ENCODE peak calls at places on chromosomes 4 and X, in ten cellular contexts. T, Z, W, Y, B, O, H, S, R and G are unnamed samples.

GRCh38 chr4:24428850-24429249 is 155.5 kb downstream of the DHX15 start:
- DNase-seq in T (no peak), Z (no peak), W (no peak), Y (no peak), B (no peak), O (no peak), H (no peak), S (no peak), R (no peak), G (no peak)

GRCh38 chr4:25654031-25654970 is 1.4 kb upstream of the SLC34A2 start:
- DNase-seq in T (no peak), Z (no peak), W (no peak), Y (peak), B (no peak), O (no peak), H (peak), S (no peak), R (no peak), G (no peak)

GRCh38 chr4:61541474-61541873 is 341.3 kb downstream of the ADGRL3 start:
- DNase-seq in T (no peak), Z (peak), W (no peak), Y (no peak), B (no peak), O (no peak), H (no peak), S (no peak), R (no peak), G (no peak)

GRCh38 chrX:43655151-43655676 is 885 bp upstream of the MAOA start:
- DNase-seq in T (peak), Z (peak), W (no peak), Y (peak), B (peak), O (peak), H (peak), S (peak), R (peak), G (no peak)

GRCh38 chrX:66200855-66201795 is 37.1 kb downstream of the HEPH start:
- DNase-seq in T (peak), Z (peak), W (no peak), Y (no peak), B (no peak), O (no peak), H (no peak), S (no peak), R (no peak), G (no peak)

GRCh38 chr4:1864076-1865008 is 6.9 kb upstream of the NSD2 start:
- DNase-seq in T (no peak), Z (peak), W (no peak), Y (no peak), B (no peak), O (no peak), H (no peak), S (no peak), R (no peak), G (no peak)

GRCh38 chr4:79852305-79852730 is 220.7 kb downstream of the ANTXR2 start:
- DNase-seq in T (no peak), Z (peak), W (peak), Y (peak), B (no peak), O (peak), H (peak), S (no peak), R (peak), G (no peak)

GRCh38 chr4:10100734-10101216 is 15.8 kb downstream of the WDR1 start:
- DNase-seq in T (no peak), Z (no peak), W (no peak), Y (no peak), B (no peak), O (peak), H (peak), S (no peak), R (no peak), G (peak)

GRCh38 chrX:139708067-139708466 is at the start of gene MCF2:
- DNase-seq in T (no peak), Z (no peak), W (no peak), Y (no peak), B (no peak), O (no peak), H (no peak), S (no peak), R (no peak), G (no peak)

GRCh38 chr4:113635739-113636437 is 125.7 kb downstream of the CAMK2D start:
- DNase-seq in T (no peak), Z (no peak), W (peak), Y (no peak), B (no peak), O (no peak), H (no peak), S (no peak), R (peak), G (no peak)

GRCh38 chrX:6228720-6229119 is at the start of gene NLGN4X:
- DNase-seq in T (no peak), Z (no peak), W (no peak), Y (no peak), B (no peak), O (no peak), H (no peak), S (no peak), R (no peak), G (no peak)

GRCh38 chrX:39873111-39873510 is 224.6 kb downstream of the BCOR start:
- DNase-seq in T (no peak), Z (no peak), W (no peak), Y (no peak), B (no peak), O (no peak), H (no peak), S (no peak), R (no peak), G (no peak)

GRCh38 chr4:139909036-139909435 is 243.4 kb downstream of the MGST2 start:
- DNase-seq in T (no peak), Z (no peak), W (no peak), Y (no peak), B (no peak), O (no peak), H (no peak), S (no peak), R (no peak), G (no peak)

GRCh38 chr4:76947369-76947768 is 2.2 kb upstream of the SEPTIN11 start:
- DNase-seq in T (no peak), Z (no peak), W (no peak), Y (no peak), B (no peak), O (peak), H (no peak), S (no peak), R (no peak), G (no peak)

DNA sequence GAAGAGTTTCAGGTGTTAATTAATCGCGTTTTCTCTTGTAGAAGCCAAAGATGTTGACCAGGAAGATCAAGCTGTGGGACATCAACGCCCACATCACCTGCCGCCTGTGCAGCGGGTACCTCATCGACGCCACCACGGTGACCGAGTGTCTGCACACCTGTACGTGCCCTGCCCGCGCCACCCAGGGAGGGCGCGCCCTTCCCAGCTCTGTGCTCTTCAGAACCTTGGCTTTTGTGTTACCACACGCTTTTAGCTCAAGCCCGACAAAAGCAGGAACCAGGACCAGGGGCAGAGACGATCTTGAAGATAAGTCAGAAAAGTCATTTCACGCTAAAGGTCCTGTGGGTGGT is 28.0 kb downstream of the PCGF3 start:
- DNase-seq in T (no peak), Z (no peak), W (no peak), Y (no peak), B (no peak), O (no peak), H (no peak), S (no peak), R (no peak), G (no peak)
- TF ChIP-seq CTCF in T (no peak), Z (no peak), W (no peak), Y (no peak), B (no peak), O (no peak), H (no peak), S (no peak), R (no peak), G (no peak)

GRCh38 chr4:112516401-112517066 is 554 bp upstream of the NEUROG2 start:
- DNase-seq in T (peak), Z (no peak), W (no peak), Y (no peak), B (no peak), O (no peak), H (no peak), S (no peak), R (peak), G (no peak)
- H3K4me3 ChIP-seq in T (peak), Z (no peak), W (no peak), Y (no peak), B (peak), O (peak), H (peak), S (peak), R (peak), G (peak)

DNA sequence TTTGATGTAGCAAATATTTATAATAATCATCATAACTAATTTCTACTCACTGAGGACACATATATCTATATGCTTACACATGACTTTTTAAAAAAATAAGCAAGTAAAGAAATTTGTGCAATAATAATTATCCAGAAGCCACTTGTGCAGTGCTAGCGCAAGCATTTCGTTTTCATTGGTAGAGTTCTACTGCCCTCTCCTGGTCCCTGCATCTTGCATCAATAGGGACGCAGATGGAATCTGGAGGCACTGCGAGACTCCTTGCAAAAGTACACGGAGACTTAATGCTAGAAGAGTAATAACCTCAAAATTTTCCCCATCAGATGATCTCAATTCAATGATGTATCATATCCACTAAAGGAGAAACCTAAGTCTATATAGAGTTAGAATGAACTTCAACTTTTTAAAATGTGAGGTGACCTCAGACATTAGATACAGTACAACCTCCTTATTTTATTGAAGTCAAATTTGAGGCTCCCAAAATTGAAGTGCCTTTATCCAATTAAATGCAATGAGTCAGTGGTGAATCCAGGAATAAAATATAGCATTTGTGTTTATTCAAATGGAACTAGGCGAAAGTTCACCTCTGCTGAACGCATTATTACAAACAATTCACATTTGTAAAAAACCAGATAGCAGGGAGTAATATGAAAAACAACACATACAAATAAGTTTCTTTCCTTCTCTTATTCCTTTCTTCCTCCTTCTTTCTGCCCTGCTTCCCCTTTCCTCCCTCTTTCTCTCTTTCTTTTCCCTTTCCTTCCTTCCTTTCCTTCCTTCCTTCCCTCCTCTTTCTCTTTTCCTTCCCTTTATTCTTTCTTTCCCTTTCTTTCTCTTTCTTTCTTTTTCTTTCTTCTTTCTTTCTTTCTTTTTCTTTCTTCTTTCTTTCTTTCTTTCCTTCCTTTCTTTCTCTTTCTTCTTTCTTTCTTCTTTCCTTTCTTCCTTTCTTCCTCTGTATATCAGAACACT is 450.0 kb downstream of the ANKRD50 start:
- DNase-seq in T (peak), Z (peak), W (peak), Y (peak), B (no peak), O (peak), H (peak), S (peak), R (peak), G (peak)
- TF ChIP-seq CTCF in T (peak), Z (peak), W (peak), Y (peak), B (peak), O (peak), H (peak), S (peak), R (peak), G (peak)

GRCh38 chrX:9676738-9677097 is 88.9 kb downstream of the GPR143 start:
- DNase-seq in T (no peak), Z (no peak), W (no peak), Y (no peak), B (no peak), O (no peak), H (no peak), S (no peak), R (no peak), G (no peak)
- H3K4me3 ChIP-seq in T (no peak), Z (no peak), W (no peak), Y (no peak), B (no peak), O (no peak), H (no peak), S (no peak), R (no peak), G (no peak)

DNA sequence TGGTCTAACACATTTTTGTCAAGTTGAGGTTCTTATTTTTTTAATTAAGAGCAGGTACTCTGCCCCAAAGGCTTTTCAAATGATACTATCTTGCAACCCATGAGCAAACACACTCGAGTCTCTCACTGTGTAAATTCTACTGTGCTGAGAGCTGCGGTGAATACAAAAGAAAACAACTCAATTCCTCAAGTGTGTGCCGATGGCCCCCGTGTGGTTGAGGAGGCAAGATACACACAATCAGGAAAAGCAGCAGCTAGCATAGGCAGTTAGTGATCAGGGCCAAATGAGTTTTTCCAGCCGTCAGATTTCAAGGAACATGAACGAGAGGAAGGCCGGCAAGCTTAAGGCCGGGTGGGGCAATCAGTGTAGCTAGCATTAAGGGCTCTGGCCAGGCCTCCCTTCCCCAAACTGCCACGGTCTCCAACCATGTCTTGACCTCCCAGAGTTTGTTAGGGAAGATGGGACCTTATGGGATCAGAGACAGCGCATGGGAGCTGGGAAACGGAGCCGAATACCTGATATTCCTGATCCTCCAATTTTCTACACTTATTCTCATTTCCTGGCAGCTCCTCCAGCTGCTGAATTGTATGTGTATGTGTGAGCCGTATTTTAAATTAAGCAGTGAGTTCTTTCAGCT is 59.7 kb downstream of the RTL9 start:
- DNase-seq in T (peak), Z (peak), W (peak), Y (peak), B (no peak), O (no peak), H (no peak), S (no peak), R (no peak), G (no peak)
- TF ChIP-seq CTCF in T (peak), Z (peak), W (peak), Y (no peak), B (no peak), O (peak), H (peak), S (peak), R (no peak), G (no peak)

GRCh38 chr4:82765134-82765533 is 33.5 kb downstream of the SCD5 start:
- DNase-seq in T (no peak), Z (no peak), W (no peak), Y (no peak), B (no peak), O (no peak), H (no peak), S (no peak), R (no peak), G (no peak)
- H3K4me3 ChIP-seq in T (no peak), Z (no peak), W (no peak), Y (no peak), B (no peak), O (no peak), H (no peak), S (no peak), R (no peak), G (no peak)

DNA sequence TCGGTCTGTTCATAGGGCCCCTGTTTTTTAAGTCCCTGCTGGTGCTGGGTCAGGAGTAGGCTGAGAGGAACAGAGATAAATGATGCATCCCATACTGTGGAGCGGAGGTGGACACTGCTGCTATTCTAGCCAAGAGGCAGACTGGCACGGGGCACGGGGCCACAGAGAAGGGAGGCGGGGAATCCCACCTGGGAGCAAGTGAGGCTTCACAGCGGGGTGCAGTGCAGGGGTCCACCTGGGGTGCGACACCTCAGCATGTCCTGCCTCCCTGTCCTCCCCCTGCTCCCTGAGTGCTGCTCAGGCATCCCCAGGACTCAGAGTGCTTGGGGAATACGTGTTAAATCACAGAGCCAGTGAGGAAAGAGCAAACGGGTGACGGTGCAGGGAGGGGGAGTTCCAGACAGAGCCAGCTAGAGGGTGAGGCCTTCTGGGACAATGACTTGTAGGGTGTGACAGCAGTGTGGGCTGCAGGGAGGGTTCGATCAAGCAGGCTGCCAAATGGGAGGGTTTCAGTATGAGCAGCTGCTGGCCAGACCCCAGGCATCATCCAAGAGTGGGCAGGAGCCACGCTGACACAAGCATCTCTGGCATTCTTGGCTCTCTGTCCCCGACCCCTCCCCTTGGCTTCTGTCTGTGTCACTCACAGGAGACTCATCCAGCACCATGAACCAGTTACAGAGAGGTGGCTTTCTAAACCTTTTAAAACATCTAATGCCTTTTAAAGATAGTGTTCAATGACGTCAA is 13.7 kb upstream of the HTRA3 start:
- DNase-seq in T (no peak), Z (no peak), W (no peak), Y (no peak), B (no peak), O (no peak), H (no peak), S (no peak), R (no peak), G (peak)
- TF ChIP-seq CTCF in T (no peak), Z (no peak), W (no peak), Y (no peak), B (no peak), O (no peak), H (no peak), S (no peak), R (no peak), G (no peak)

DNA sequence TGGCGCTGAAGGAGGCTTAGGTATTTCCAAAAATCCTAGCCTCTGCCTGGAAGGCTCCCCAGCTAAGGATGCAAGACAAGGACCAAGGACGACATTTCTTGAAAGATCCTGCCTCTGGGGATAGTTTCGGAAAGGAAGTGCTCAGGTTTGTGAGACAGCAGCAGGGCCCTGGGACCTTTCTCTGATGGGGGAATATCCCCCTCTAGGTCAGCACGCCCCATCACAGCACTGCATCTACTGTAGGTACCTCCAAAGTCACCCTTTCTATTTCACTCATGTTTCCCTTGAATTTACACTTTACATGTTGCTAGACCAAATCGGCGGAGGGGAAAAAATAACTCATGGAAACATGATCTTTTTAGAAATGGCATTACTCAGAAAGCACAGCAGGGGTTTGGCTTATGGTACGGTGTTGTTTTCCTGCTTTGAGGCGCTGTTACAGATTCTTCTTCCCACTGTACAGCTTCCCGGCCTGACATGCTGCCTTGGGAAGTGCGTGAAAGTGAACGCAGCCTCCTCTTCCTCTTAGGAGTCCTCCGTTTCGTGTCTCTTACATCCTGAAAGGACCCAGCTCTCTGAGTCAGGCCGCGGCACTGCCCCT is 77.2 kb upstream of the DHRSX start:
- DNase-seq in T (peak), Z (no peak), W (no peak), Y (no peak), B (no peak), O (no peak), H (no peak), S (no peak), R (no peak), G (no peak)
- H3K4me3 ChIP-seq in T (no peak), Z (no peak), W (no peak), Y (no peak), B (no peak), O (no peak), H (no peak), S (no peak), R (no peak), G (no peak)

GRCh38 chrX:133926809-133927208 is 58.6 kb downstream of the GPC3 start:
- DNase-seq in T (no peak), Z (no peak), W (no peak), Y (no peak), B (no peak), O (no peak), H (no peak), S (no peak), R (no peak), G (no peak)
- TF ChIP-seq CTCF in T (no peak), Z (peak), W (no peak), Y (no peak), B (no peak), O (no peak), H (no peak), S (no peak), R (no peak), G (no peak)

DNA sequence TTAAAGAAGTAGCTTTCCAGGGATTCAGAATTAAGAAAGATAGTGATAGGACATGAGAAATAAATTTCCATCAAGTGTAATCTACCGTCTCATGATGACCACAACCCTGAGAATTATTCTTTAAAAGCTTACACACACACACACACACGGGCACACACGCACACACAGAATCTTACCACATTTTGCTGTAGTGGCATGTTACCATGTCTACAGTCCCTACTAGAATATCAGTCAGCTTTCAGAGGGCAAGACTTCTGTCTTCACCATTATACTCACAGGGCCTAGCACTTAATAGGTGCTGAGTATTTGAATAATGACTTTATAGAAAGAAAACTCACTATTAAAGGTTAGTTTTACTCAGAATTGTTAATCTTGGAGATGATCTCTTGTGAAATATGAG is 15.4 kb downstream of the CMC4 start:
- DNase-seq in T (no peak), Z (no peak), W (no peak), Y (no peak), B (no peak), O (no peak), H (no peak), S (no peak), R (no peak), G (no peak)
- H3K4me3 ChIP-seq in T (no peak), Z (no peak), W (no peak), Y (no peak), B (no peak), O (no peak), H (no peak), S (no peak), R (no peak), G (no peak)